ENCODE peak calls at places on chromosomes 2 and 18, in seven cellular contexts. L is uterus, E is pancreas, Y is astrocyte of the spinal cord, B is HFF-Myc, T is hepatocyte, S is colonic mucosa. U is an unnamed sample.

GRCh38 chr2:26401739-26402541 is at the start of gene DRC1:
- DNase-seq in Y (peak), L (no peak), S (peak), B (peak), E (peak), T (peak), U (peak)

GRCh38 chr2:160430001-160430344 is 63.6 kb downstream of the RBMS1 start:
- DNase-seq in E (no peak), B (no peak), T (no peak), Y (no peak), L (no peak), S (no peak), U (no peak)

GRCh38 chr18:62781893-62782292 is 66.6 kb downstream of the PHLPP1 start:
- DNase-seq in B (peak), L (peak), S (no peak), E (no peak), T (no peak), Y (peak), U (no peak)

GRCh38 chr2:98519851-98520250 is 75.2 kb downstream of the INPP4A start:
- DNase-seq in B (no peak), L (no peak), Y (no peak), S (no peak), T (no peak), E (no peak), U (no peak)

GRCh38 chr2:69056071-69056470 is 43.1 kb downstream of the ANTXR1 start:
- DNase-seq in L (no peak), B (no peak), S (no peak), Y (no peak), T (no peak), E (no peak), U (no peak)

GRCh38 chr2:3025261-3025660 is 352.4 kb downstream of the EIPR1 start:
- DNase-seq in S (no peak), T (no peak), E (no peak), B (no peak), L (no peak), Y (no peak), U (no peak)

GRCh38 chr2:225017098-225017685 is 25.1 kb downstream of the DOCK10 start:
- DNase-seq in B (no peak), E (no peak), Y (no peak), S (no peak), L (no peak), T (no peak), U (no peak)

GRCh38 chr2:138577066-138577465 is 75.5 kb downstream of the SPOPL start:
- DNase-seq in L (no peak), T (no peak), B (no peak), S (no peak), E (no peak), Y (no peak), U (no peak)

GRCh38 chr2:207796585-207797350 is 27.1 kb upstream of the FZD5 start:
- DNase-seq in L (no peak), T (peak), E (no peak), B (no peak), Y (no peak), S (peak), U (peak)

GRCh38 chr2:80153151-80153550 is 151.4 kb downstream of the LRRTM1 start:
- DNase-seq in B (no peak), L (no peak), T (no peak), S (no peak), E (no peak), Y (no peak), U (no peak)

GRCh38 chr2:105404736-105405135 is 5.9 kb upstream of the FHL2 start:
- DNase-seq in S (no peak), E (no peak), Y (no peak), B (no peak), T (no peak), L (no peak), U (no peak)

GRCh38 chr2:151853070-151853758 is 25.0 kb upstream of the ARL5A start:
- DNase-seq in L (no peak), B (no peak), S (no peak), E (no peak), T (no peak), Y (no peak), U (no peak)

GRCh38 chr2:167844714-167845530 is 402.5 kb downstream of the STK39 start:
- DNase-seq in B (no peak), E (no peak), T (peak), L (no peak), Y (no peak), S (peak), U (peak)

GRCh38 chr2:219402665-219403515 is 15.2 kb upstream of the DNPEP start:
- DNase-seq in E (no peak), S (peak), T (peak), L (peak), Y (peak), B (peak), U (peak)

GRCh38 chr2:161124186-161124585 is 36.0 kb upstream of the TANK start:
- DNase-seq in L (no peak), Y (no peak), T (no peak), B (no peak), E (no peak), S (no peak), U (no peak)

GRCh38 chr18:13284330-13285027 is 65.9 kb downstream of the LDLRAD4 start:
- DNase-seq in S (no peak), E (no peak), B (no peak), Y (no peak), L (no peak), T (no peak), U (no peak)

GRCh38 chr2:42959148-42959992 is 167.0 kb upstream of the HAAO start:
- DNase-seq in S (no peak), Y (no peak), B (no peak), E (no peak), L (peak), T (no peak), U (no peak)

GRCh38 chr2:119683717-119684443 is 4.9 kb downstream of the TMEM177 start:
- DNase-seq in Y (peak), T (no peak), L (no peak), E (no peak), S (no peak), B (no peak), U (no peak)

GRCh38 chr18:24231773-24232735 is 93.2 kb downstream of the CABYR start:
- DNase-seq in T (peak), B (no peak), L (peak), Y (peak), E (no peak), S (no peak), U (no peak)

GRCh38 chr2:197254776-197255521 is 55.6 kb downstream of the ANKRD44 start:
- DNase-seq in E (no peak), B (no peak), Y (no peak), S (no peak), L (no peak), T (no peak), U (no peak)

GRCh38 chr2:202193305-202193704 is 45.1 kb downstream of the SUMO1 start:
- DNase-seq in S (no peak), E (no peak), T (no peak), Y (no peak), B (no peak), L (no peak), U (no peak)

GRCh38 chr2:235402444-235402843 is 91.4 kb upstream of the AGAP1 start:
- DNase-seq in B (no peak), T (no peak), S (no peak), E (no peak), Y (no peak), L (no peak), U (no peak)

GRCh38 chr2:149767516-149767974 is 180.0 kb upstream of the MMADHC start:
- DNase-seq in Y (peak), S (no peak), L (no peak), B (no peak), T (no peak), E (no peak), U (no peak)

GRCh38 chr2:188808921-188809320 is 165.3 kb upstream of the COL3A1 start:
- DNase-seq in T (no peak), E (no peak), Y (peak), L (no peak), B (no peak), S (no peak), U (no peak)

DNA sequence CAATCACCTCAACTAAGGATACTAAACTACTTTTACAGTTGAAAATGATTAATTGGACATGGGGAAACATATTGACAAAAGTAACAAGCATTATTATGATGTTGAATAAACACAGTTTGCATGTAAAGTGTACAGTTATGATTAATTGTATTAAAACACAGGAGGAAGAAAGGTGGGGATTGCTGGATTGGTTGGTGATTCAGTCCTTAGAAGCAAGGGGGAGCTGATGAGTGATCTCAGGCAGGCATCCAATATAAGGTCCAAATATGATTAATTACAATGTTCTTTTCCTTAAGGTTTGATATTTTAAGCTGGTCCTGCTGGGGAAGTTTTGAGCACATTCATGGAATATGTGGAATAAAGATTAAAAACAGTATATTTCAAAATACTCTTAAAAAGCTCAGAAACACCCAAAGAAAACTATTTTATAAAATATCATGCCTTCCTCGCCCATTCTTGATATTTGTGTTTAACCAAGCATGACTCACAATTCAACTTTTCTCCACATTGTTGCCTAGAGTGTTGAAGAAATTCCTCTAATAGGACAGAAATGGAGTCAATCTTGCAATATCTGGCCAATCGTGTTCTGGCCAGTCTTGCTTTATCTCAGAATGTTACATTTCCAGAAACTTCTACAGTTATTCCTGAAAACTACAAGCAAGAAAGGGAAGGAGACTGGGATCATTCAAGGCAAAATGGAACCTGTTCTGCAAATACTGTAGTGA is 268.2 kb downstream of the RPIA start:
- DNase-seq in B (no peak), T (no peak), L (no peak), Y (no peak), E (no peak), S (no peak), U (no peak)
- TF ChIP-seq CTCF in B (peak), T (no peak), L (no peak), Y (no peak), E (peak), S (no peak), U (peak)

GRCh38 chr2:20212871-20213503 is 11.9 kb downstream of the SDC1 start:
- DNase-seq in Y (no peak), B (no peak), E (no peak), T (no peak), L (no peak), S (no peak), U (no peak)
- H3K4me3 ChIP-seq in Y (no peak), B (no peak), E (no peak), T (no peak), L (no peak), S (no peak), U (no peak)

GRCh38 chr2:185475868-185476267 is 262.7 kb upstream of the FSIP2 start:
- DNase-seq in B (no peak), E (no peak), L (no peak), T (no peak), S (no peak), Y (no peak), U (no peak)
- TF ChIP-seq CTCF in B (no peak), E (no peak), L (no peak), T (no peak), S (no peak), Y (no peak), U (no peak)

GRCh38 chr2:182854405-182855105 is 11.9 kb downstream of the FRZB start:
- DNase-seq in L (no peak), T (no peak), B (no peak), Y (no peak), E (no peak), S (no peak), U (no peak)

GRCh38 chr2:182852090-182852489 is 14.3 kb downstream of the FRZB start:
- DNase-seq in E (no peak), B (no peak), T (peak), S (no peak), Y (no peak), L (no peak), U (no peak)

GRCh38 chr2:182858671-182859070 is 7.8 kb downstream of the FRZB start:
- DNase-seq in Y (peak), S (no peak), E (no peak), B (no peak), L (no peak), T (no peak), U (no peak)

GRCh38 chr2:182855376-182855775 is 11.1 kb downstream of the FRZB start:
- DNase-seq in Y (no peak), T (no peak), E (no peak), B (no peak), S (no peak), L (no peak), U (no peak)

GRCh38 chr2:182852787-182853186 is 13.7 kb downstream of the FRZB start:
- DNase-seq in S (no peak), B (no peak), Y (no peak), T (no peak), E (no peak), L (no peak), U (no peak)
- H3K4me3 ChIP-seq in S (no peak), B (no peak), Y (no peak), T (no peak), E (no peak), L (no peak), U (no peak)

GRCh38 chr2:233062447-233062842 is 2.3 kb downstream of the INPP5D start:
- DNase-seq in L (no peak), Y (no peak), E (no peak), T (no peak), B (no peak), S (no peak), U (no peak)
- TF ChIP-seq CTCF in L (no peak), Y (no peak), E (no peak), T (no peak), B (no peak), S (no peak), U (no peak)

GRCh38 chr2:35298493-35298892 is 1057.1 kb upstream of the CRIM1 start:
- DNase-seq in S (no peak), B (no peak), Y (peak), T (no peak), L (no peak), E (no peak), U (no peak)

GRCh38 chr2:35292269-35292668 is 1063.3 kb upstream of the CRIM1 start:
- DNase-seq in L (no peak), B (no peak), E (no peak), T (no peak), S (no peak), Y (no peak), U (no peak)

GRCh38 chr2:35294636-35295263 is 1060.8 kb upstream of the CRIM1 start:
- DNase-seq in T (no peak), E (no peak), Y (no peak), B (no peak), S (no peak), L (no peak), U (no peak)

GRCh38 chr2:35297403-35297802 is 1058.2 kb upstream of the CRIM1 start:
- DNase-seq in E (no peak), S (no peak), Y (no peak), B (no peak), T (no peak), L (no peak), U (no peak)

GRCh38 chr2:35293261-35293660 is 1062.3 kb upstream of the CRIM1 start:
- DNase-seq in Y (no peak), B (no peak), L (no peak), E (no peak), S (no peak), T (no peak), U (no peak)
- H3K4me3 ChIP-seq in Y (no peak), B (no peak), L (no peak), E (no peak), S (no peak), T (no peak), U (no peak)

DNA sequence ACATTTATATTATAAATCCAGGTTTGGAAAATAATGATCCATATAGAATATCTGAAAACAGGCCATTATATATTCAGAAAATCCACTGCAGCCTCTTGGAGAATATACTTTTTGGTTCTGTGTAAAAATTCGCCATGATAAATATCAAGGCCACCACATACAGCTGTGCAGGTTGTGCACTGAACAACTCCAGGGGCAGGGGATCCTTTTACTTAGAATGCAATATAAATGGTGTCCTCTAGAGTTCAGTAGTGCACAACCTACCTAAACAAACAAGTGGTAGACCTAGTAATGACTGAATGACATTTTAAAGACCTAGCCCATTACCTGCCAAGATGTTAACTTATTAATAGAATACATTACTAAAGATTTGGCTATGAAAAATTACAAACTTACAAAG is 22.4 kb downstream of the MOGAT1 start:
- DNase-seq in E (no peak), T (peak), L (no peak), S (no peak), Y (peak), B (no peak), U (no peak)
- TF ChIP-seq CTCF in E (no peak), T (peak), L (no peak), S (no peak), Y (no peak), B (peak), U (peak)

GRCh38 chr2:179050735-179051134 is 798 bp upstream of the CCDC141 start:
- DNase-seq in S (no peak), L (no peak), T (no peak), B (no peak), E (no peak), Y (no peak), U (no peak)
- H3K4me3 ChIP-seq in S (no peak), L (no peak), T (no peak), B (no peak), E (no peak), Y (no peak), U (no peak)

DNA sequence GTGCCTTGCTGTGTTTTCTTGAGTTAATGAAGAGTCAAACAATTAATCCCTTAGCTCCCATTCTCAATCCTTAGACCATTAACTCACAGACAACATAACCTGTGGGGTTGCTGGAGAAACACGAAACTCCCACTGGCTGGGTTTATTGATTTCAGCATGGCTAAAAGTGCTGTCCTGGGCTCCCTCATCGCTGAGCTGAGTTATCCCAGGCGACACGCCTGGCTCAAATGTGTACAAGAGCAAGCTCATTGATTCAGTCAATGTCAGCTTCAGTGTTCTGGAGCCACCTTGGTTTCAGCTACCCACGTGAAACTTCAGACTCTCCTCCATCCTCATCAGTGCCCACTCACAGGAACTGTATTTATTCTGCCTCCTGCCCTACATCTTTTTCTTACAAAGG is 896.1 kb downstream of the CNTNAP5 start:
- DNase-seq in B (no peak), S (no peak), E (no peak), Y (no peak), T (no peak), L (no peak), U (no peak)
- TF ChIP-seq CTCF in B (no peak), S (no peak), E (no peak), Y (no peak), T (no peak), L (no peak), U (no peak)

DNA sequence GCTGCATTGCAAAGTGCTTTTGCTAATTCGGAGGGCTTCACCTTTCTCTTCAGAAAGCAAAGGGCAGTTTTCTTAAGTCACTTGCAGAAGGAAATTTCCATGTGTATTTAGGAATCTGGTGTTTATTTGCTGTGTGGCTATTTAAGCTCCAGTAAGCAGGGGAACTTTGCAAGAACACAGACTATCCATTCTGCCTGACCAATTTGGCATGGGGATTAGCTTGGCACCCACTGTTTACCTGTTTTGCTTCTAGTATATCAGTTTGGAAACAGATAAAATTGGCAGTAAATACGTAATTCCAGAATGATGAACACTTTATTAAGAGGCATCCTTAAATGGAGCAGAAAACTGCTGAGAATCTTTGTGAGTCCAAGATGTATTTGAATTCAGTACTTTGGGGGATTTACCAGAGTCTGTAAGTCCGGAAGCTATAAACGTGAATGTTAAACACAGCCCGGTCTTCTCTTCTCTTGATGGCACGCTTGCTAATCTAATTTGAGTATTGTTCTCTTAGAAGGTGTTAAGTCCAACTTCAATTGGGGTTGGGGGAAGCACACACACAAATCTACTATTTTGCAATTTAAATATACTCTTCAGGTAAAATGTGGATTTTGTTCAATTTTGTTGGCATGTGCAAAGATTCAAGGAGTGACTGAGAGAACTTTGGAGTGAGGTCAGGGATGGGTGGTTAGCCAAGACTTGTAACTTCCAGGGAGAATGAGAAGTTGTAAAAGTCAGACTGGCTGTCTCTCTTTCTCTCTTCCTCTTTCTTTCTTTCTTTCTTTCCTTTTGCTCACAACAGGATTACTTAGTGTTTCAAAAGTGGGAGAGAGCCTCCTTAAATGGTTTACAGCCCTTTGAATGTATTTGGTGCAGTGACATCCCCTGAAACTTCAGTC is 705 bp downstream of the ACKR3 start:
- DNase-seq in E (no peak), S (no peak), T (no peak), Y (peak), B (no peak), L (no peak), U (no peak)
- H3K4me3 ChIP-seq in E (peak), S (peak), T (peak), Y (peak), B (no peak), L (peak), U (peak)

U was measured in Caco-2.